ENCODE peak calls at places on chromosome 11, in six cellular contexts. D is sigmoid colon, K is transverse colon, W is K562, V is tibial nerve, R is A549. Q is an unnamed sample.
A peak's percentile ranks its signal among the peaks of the same experiment; 100 is the strongest.

GRCh38 chr11:129785383-129786111 is 30.1 kb upstream of the TMEM45B start:
- DNase-seq in D (no peak), W (no peak), V (no peak), R (no peak), K (no peak), Q (no peak)

GRCh38 chr11:64358907-64359711 is at the start of gene RPS6KA4:
- DNase-seq in D (no peak), W (peak; percentile 88), R (peak; percentile 71), K (peak; percentile 73), V (peak; percentile 49), Q (peak; percentile 72)

GRCh38 chr11:44905131-44905866 is 45.4 kb downstream of the TP53I11 start:
- DNase-seq in D (no peak), W (no peak), K (no peak), R (no peak), V (no peak), Q (no peak)

GRCh38 chr11:108929241-108929640 is 264.4 kb downstream of the DDX10 start:
- DNase-seq in D (no peak), V (no peak), W (no peak), K (no peak), R (peak; percentile 61), Q (no peak)

GRCh38 chr11:133865466-133865865 is 20.2 kb upstream of the SPATA19 start:
- DNase-seq in K (no peak), V (no peak), R (no peak), D (no peak), W (no peak), Q (peak; percentile 63)

GRCh38 chr11:15905815-15906214 is 450.5 kb downstream of the SOX6 start:
- DNase-seq in W (no peak), K (no peak), V (no peak), D (no peak), R (no peak), Q (no peak)

GRCh38 chr11:117204283-117205080 is 5.3 kb downstream of the TAGLN start:
- DNase-seq in R (no peak), K (no peak), D (no peak), V (no peak), W (no peak), Q (peak; percentile 61)

GRCh38 chr11:134538793-134539192 is 126.8 kb upstream of the B3GAT1 start:
- DNase-seq in K (no peak), D (peak; percentile 50), W (no peak), R (no peak), V (no peak), Q (no peak)

GRCh38 chr11:78806214-78807004 is 231.7 kb upstream of the NARS2 start:
- DNase-seq in D (no peak), R (no peak), K (no peak), V (no peak), W (no peak), Q (peak; percentile 66)

GRCh38 chr11:62712413-62712812 is 4.9 kb downstream of the GNG3 start:
- DNase-seq in R (no peak), W (no peak), V (no peak), D (no peak), K (no peak), Q (no peak)

GRCh38 chr11:8867856-8868705 is 42.9 kb upstream of the AKIP1 start:
- DNase-seq in W (no peak), V (no peak), D (no peak), R (no peak), K (no peak), Q (no peak)

GRCh38 chr11:35151241-35151640 is 12.3 kb downstream of the CD44 start:
- DNase-seq in K (no peak), R (no peak), V (no peak), W (no peak), D (no peak), Q (no peak)

GRCh38 chr11:123245567-123245966 is 50.5 kb upstream of the CLMP start:
- DNase-seq in V (no peak), D (no peak), K (no peak), R (no peak), W (no peak), Q (no peak)

GRCh38 chr11:123249354-123249753 is 54.3 kb upstream of the CLMP start:
- DNase-seq in W (no peak), K (no peak), D (no peak), R (no peak), V (no peak), Q (no peak)

GRCh38 chr11:123247813-123248379 is 52.8 kb upstream of the CLMP start:
- DNase-seq in R (no peak), W (no peak), D (no peak), K (no peak), V (no peak), Q (no peak)

GRCh38 chr11:123247498-123247799 is 52.4 kb upstream of the CLMP start:
- DNase-seq in D (no peak), R (no peak), V (no peak), K (no peak), W (no peak), Q (no peak)

GRCh38 chr11:123246749-123247497 is 51.9 kb upstream of the CLMP start:
- DNase-seq in R (peak; percentile 60), V (peak; percentile 65), D (peak; percentile 91), W (peak; percentile 73), K (peak; percentile 85), Q (peak; percentile 68)
- TF ChIP-seq POLR2A in R (no peak), V (no peak), D (no peak), W (no peak), K (no peak), Q (no peak)

GRCh38 chr11:120025606-120026335 is 112.1 kb downstream of the TRIM29 start:
- DNase-seq in V (no peak), D (no peak), W (no peak), K (no peak), R (no peak), Q (no peak)
- H3K4me3 ChIP-seq in V (no peak overlapping the region), D (no peak overlapping the region), W (no peak overlapping the region), K (no peak overlapping the region), R (no peak overlapping the region), Q (no peak overlapping the region)

DNA sequence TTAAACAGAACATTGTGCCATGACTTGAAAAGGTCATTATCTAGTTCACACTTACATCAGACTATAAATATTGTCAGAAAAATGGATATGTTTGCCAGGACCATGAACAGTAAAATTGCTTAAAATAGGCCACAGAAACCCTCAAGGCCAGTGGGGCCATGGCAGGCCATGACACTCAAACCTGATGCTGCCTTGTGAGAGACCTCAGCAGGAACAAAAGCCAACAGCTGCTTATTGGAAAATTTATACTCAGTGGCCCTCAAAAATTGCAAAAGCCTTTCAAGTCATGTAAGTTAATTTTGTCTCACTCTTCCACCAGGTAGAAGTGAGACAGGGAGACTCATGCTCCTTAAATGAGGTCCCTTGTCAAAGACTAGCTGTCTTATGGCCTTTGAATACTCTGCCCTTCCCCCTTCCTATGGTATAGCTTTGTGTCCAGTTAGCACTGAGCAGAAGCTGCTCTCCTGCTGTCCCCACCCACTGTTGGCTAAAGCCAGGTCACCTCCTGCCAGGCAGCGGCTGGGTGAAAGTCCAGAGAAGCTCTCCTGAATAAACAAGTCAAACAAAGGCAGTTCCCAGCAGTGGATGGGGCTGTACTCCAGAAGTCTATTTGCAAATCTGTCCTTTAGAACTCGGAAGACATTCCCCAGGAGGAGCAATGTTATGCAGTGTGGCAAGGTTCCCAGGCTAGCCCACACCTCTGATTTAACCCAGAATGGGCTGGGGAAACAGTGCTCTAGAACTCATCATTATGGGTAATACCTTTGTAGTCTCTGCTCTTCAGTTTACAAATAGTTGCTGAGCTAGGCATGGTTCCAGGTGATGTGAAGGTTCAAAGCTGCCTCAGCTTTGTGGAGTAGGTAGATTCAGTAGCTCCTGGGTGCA is 21.4 kb downstream of the ADM start:
- DNase-seq in V (no peak), K (peak; percentile 77), R (no peak), D (peak; percentile 81), W (no peak), Q (no peak)
- TF ChIP-seq EP300 in V (no peak), K (no peak), R (peak; percentile 48), D (no peak), W (no peak), Q (no peak)

GRCh38 chr11:47642099-47642855 is at the start of gene MTCH2:
- DNase-seq in R (peak; percentile 96), W (peak; percentile 98), D (peak; percentile 98), V (peak; percentile 87), K (peak; percentile 97), Q (peak; percentile 97)
- TF ChIP-seq POLR2A in R (peak; percentile 98), W (peak; percentile 94), D (peak; percentile 37), V (peak; percentile 18), K (peak; percentile 83), Q (peak; percentile 81)

DNA sequence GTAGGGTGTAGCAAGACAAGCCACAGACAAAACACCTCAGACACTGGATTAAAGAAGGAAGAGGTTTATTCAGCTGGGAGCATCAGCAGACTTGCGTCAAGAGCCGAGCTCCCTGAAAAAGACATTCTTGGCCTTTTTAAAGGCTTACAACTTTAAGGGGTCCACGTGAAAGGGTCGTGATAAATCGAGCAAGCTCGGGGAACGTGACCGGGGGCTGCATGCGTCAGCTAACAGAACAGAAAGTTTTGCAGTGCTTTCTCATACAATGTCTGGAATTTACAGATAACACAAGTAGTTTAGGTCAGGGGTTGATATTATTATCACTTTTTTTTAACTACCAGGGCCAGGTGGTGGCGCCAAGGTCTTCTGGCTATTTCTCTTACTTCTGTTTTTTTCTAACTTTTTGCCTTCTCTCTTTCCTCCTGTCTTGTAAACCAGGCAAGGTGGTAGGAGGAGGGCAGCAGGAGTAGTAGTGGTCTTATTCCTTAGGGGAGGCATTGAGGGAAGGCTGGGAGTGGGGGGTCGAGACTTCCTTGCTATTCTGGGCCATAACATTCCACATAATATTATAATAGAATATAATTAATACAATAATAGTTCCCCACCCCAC is 631 bp upstream of the ALDH3B1 start:
- DNase-seq in D (no peak), K (no peak), R (no peak), W (peak; percentile 37), V (no peak), Q (no peak)
- H3K4me3 ChIP-seq in D (no peak overlapping the region), K (no peak overlapping the region), R (peak overlapping the region; percentile 66), W (no peak overlapping the region), V (peak overlapping the region; percentile 43), Q (peak overlapping the region; percentile 54)

GRCh38 chr11:75355051-75355450 is 3.6 kb upstream of the ARRB1 start:
- DNase-seq in W (peak; percentile 5), K (no peak), R (no peak), V (no peak), D (no peak), Q (no peak)
- TF ChIP-seq EP300 in W (no peak), K (no peak), R (no peak), V (no peak), D (no peak), Q (no peak)

Q was measured in upper lobe of left lung.